ENCODE peak calls at places on chromosomes 3 and 15, in ten cellular contexts. B is H9, H is psoas muscle, L is body of pancreas, A is colonic mucosa, E is mammary epithelial cell, G is left ventricle myocardium inferior, Y is DND-41, S is HCT116, M is pancreas. W is an unnamed sample. For H3K4me1, the result is how much of the 10 kb centered on the place peaks cover.

GRCh38 chr3:187293977-187294376 is 2.4 kb upstream of the MASP1 start:
- DNase-seq in B (no peak), H (no peak), L (no peak), A (no peak), E (no peak), G (no peak), Y (no peak), S (no peak), M (no peak), W (no peak)

GRCh38 chr15:42138411-42138810 is 18.0 kb downstream of the PLA2G4F start:
- DNase-seq in B (no peak), H (no peak), L (no peak), A (no peak), E (no peak), G (no peak), Y (no peak), S (no peak), M (no peak), W (no peak)

GRCh38 chr15:52228928-52229327 is 37.7 kb upstream of the GNB5 start:
- DNase-seq in B (peak), H (no peak), L (peak), A (peak), E (peak), G (no peak), Y (no peak), S (peak), M (peak), W (no peak)

GRCh38 chr3:46469680-46470357 is 5.1 kb upstream of the LTF start:
- DNase-seq in B (peak), H (no peak), L (peak), A (no peak), E (no peak), G (no peak), Y (no peak), S (no peak), M (no peak), W (no peak)

GRCh38 chr15:43483306-43484128 is 9.4 kb downstream of the TP53BP1 start:
- DNase-seq in B (no peak), H (no peak), L (no peak), A (no peak), E (no peak), G (no peak), Y (no peak), S (no peak), M (no peak), W (no peak)

GRCh38 chr3:94453864-94454263 is 391.0 kb downstream of the NSUN3 start:
- DNase-seq in B (no peak), H (no peak), L (no peak), A (no peak), E (no peak), G (no peak), Y (no peak), S (no peak), M (no peak), W (no peak)

GRCh38 chr3:197427013-197427412 is 128.6 kb upstream of the DLG1 start:
- DNase-seq in B (no peak), H (no peak), L (no peak), A (no peak), E (no peak), G (no peak), Y (no peak), S (no peak), M (no peak), W (no peak)

GRCh38 chr3:171803044-171803443 is 7.2 kb downstream of the PLD1 start:
- DNase-seq in B (no peak), H (no peak), L (no peak), A (no peak), E (no peak), G (no peak), Y (no peak), S (no peak), M (no peak), W (no peak)

GRCh38 chr3:105533955-105534354 is 167.2 kb downstream of the ALCAM start:
- DNase-seq in B (no peak), H (no peak), L (no peak), A (no peak), E (no peak), G (no peak), Y (no peak), S (no peak), M (no peak), W (no peak)

GRCh38 chr3:161369531-161369930 is 1.8 kb downstream of the SPTSSB start:
- DNase-seq in B (no peak), H (no peak), L (no peak), A (no peak), E (no peak), G (no peak), Y (no peak), S (no peak), M (no peak), W (no peak)

GRCh38 chr3:178754852-178755510 is 218.7 kb downstream of the KCNMB2 start:
- DNase-seq in B (no peak), H (no peak), L (no peak), A (no peak), E (no peak), G (no peak), Y (no peak), S (no peak), M (no peak), W (no peak)

GRCh38 chr3:135203026-135203425 is 408.0 kb downstream of the EPHB1 start:
- DNase-seq in B (no peak), H (no peak), L (no peak), A (no peak), E (no peak), G (no peak), Y (no peak), S (no peak), M (no peak), W (no peak)

GRCh38 chr3:2156244-2156847 is 57.7 kb downstream of the CNTN4 start:
- DNase-seq in B (peak), H (no peak), L (peak), A (peak), E (no peak), G (no peak), Y (no peak), S (no peak), M (no peak), W (no peak)

GRCh38 chr15:60000113-60000823 is 3.8 kb upstream of the FOXB1 start:
- DNase-seq in B (peak), H (no peak), L (no peak), A (no peak), E (no peak), G (no peak), Y (no peak), S (no peak), M (no peak), W (no peak)

GRCh38 chr3:52211268-52211891 is 13.4 kb downstream of the ALAS1 start:
- DNase-seq in B (no peak), H (no peak), L (no peak), A (no peak), E (no peak), G (no peak), Y (no peak), S (no peak), M (no peak), W (no peak)

GRCh38 chr3:147392083-147392916 is 14.0 kb downstream of the ZIC4 start:
- DNase-seq in B (peak), H (peak), L (peak), A (no peak), E (no peak), G (no peak), Y (no peak), S (no peak), M (no peak), W (no peak)

GRCh38 chr3:147391726-147392082 is 14.6 kb downstream of the ZIC4 start:
- DNase-seq in B (no peak), H (no peak), L (no peak), A (no peak), E (no peak), G (no peak), Y (no peak), S (no peak), M (no peak), W (no peak)

GRCh38 chr3:147388395-147389264 is 17.7 kb downstream of the ZIC4 start:
- DNase-seq in B (no peak), H (no peak), L (no peak), A (no peak), E (no peak), G (no peak), Y (no peak), S (no peak), M (no peak), W (no peak)

GRCh38 chr3:147389265-147390175 is 16.8 kb downstream of the ZIC4 start:
- DNase-seq in B (no peak), H (no peak), L (no peak), A (no peak), E (no peak), G (no peak), Y (no peak), S (no peak), M (no peak), W (no peak)

DNA sequence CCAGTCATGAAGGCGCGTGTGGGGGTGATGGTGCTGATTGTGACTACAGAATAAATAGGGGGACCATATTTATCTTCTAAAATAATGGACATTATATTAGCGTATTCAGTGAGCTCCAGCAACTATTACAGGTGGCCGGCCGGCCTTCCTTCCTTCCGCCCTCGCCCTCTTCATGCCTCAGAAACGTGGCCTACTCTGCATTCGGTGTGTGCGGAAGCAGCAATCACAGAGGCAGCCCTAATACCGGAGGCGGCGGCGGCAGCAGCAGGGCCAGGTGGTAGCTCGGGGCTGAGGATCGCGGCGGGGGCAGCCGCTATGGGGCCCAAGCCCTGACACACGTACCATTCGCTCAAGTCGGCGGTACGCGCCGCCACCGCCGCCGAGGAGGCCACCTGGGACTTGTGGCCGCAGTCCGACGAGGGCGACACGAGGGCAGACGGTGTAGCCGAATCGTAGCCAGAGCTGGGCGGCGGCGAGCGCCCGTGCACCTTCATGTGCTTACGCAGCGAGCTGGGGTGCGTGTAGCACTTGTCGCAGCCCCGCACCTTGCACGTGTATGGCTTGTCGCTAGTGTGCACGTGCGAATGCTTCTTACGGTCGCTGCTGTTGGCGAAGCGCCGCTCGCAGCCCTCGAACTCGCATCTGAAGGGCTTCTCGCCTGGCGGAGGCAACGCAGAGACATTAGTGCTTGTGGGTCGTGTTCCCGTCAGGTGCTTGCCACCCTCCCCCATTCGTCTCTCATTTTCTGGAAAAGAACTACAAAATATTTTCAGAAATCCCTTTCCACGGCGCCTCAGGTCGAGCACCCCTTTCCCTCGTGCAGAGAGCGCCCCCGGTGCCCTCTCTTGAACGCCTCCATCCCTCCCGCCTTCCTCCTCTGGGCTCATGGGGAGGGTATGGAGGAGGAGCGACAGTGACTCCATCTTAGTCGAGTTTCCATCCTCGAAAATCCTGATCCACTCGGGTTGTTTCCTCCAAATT is 15.5 kb downstream of the ZIC4 start:
- DNase-seq in B (no peak), H (no peak), L (no peak), A (no peak), E (no peak), G (no peak), Y (no peak), S (no peak), M (no peak), W (no peak)
- H3K4me1 ChIP-seq in B (under half), H (under half), L (under half), A (under half), E (under half), G (under half), Y (under half), S (under half), M (under half), W (under half)

GRCh38 chr15:67550522-67550921 is 8.0 kb downstream of the MAP2K5 start:
- DNase-seq in B (no peak), H (no peak), L (no peak), A (no peak), E (no peak), G (no peak), Y (no peak), S (no peak), M (no peak), W (no peak)

GRCh38 chr15:67548532-67548852 is 6.0 kb downstream of the MAP2K5 start:
- DNase-seq in B (no peak), H (no peak), L (no peak), A (no peak), E (no peak), G (no peak), Y (no peak), S (no peak), M (no peak), W (no peak)

GRCh38 chr15:67547836-67548531 is 5.5 kb downstream of the MAP2K5 start:
- DNase-seq in B (no peak), H (no peak), L (no peak), A (no peak), E (peak), G (no peak), Y (no peak), S (no peak), M (no peak), W (no peak)

GRCh38 chr15:67549736-67550135 is 7.2 kb downstream of the MAP2K5 start:
- DNase-seq in B (no peak), H (no peak), L (no peak), A (no peak), E (no peak), G (no peak), Y (no peak), S (no peak), M (no peak), W (no peak)

DNA sequence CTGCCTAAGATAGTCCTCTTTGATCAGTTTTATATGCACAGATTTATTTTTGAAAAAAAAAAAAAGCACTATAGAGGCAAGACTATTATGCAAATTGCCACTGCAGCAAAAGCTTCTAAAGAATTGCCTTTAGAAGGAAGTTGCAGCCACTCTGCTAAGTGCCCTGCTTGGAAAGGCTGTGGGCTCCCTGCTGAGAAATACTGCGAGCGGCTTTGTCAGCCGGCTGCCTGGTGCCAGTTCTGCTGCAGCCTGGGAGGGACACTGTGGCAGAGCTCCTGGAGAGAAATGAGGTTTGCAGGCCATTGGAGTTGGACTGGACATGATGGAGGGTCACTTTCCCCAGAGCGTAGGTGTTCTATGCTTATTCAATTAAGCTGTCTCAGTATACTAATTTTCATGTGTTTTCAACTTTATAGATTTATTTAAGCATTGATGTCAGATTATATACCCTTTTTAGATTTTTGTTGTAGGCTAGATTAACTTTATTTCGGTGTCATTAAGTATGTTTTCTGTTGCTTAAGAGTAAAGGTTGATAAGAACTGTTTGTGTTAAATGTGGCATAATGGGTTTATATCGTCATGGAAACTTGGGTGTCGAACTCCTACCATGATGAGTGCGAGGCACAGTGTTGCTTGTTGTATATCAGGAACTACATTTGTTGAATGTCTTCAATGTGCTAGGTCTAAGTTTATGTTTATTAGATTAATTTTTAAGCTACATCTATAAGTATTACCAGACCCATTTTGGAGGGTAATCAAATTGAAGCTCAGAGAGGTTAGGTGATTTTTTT is 6.6 kb downstream of the MAP2K5 start:
- DNase-seq in B (peak), H (no peak), L (no peak), A (peak), E (no peak), G (peak), Y (no peak), S (no peak), M (no peak), W (no peak)
- H3K27ac ChIP-seq in B (no peak), H (peak), L (no peak), A (peak), E (no peak), G (peak), Y (no peak), S (no peak), M (no peak), W (no peak)

GRCh38 chr3:114043205-114043604 is 13.1 kb downstream of the CCDC191 start:
- DNase-seq in B (no peak), H (no peak), L (no peak), A (no peak), E (no peak), G (no peak), Y (no peak), S (no peak), M (no peak), W (no peak)
- TF ChIP-seq CTCF in B (no peak), H (no peak), L (no peak), A (no peak), E (no peak), G (no peak), Y (no peak), S (no peak), M (no peak), W (no peak)

GRCh38 chr3:30691944-30692343 is 85.5 kb downstream of the TGFBR2 start:
- DNase-seq in B (no peak), H (no peak), L (no peak), A (no peak), E (no peak), G (no peak), Y (no peak), S (no peak), M (no peak), W (no peak)

GRCh38 chr3:30691249-30691880 is 85.0 kb downstream of the TGFBR2 start:
- DNase-seq in B (no peak), H (no peak), L (no peak), A (no peak), E (no peak), G (no peak), Y (no peak), S (no peak), M (no peak), W (no peak)

GRCh38 chr3:30693470-30694120 is 87.2 kb downstream of the TGFBR2 start:
- DNase-seq in B (peak), H (no peak), L (peak), A (peak), E (peak), G (no peak), Y (peak), S (peak), M (no peak), W (no peak)

GRCh38 chr3:30694148-30694547 is 87.7 kb downstream of the TGFBR2 start:
- DNase-seq in B (no peak), H (no peak), L (no peak), A (no peak), E (no peak), G (no peak), Y (no peak), S (no peak), M (no peak), W (no peak)

GRCh38 chr3:30692498-30693130 is 86.2 kb downstream of the TGFBR2 start:
- DNase-seq in B (no peak), H (no peak), L (no peak), A (no peak), E (no peak), G (no peak), Y (no peak), S (no peak), M (no peak), W (no peak)
- H3K4me1 ChIP-seq in B (under half), H (half or more), L (half or more), A (under half), E (under half), G (half or more), Y (under half), S (under half), M (under half), W (half or more)

DNA sequence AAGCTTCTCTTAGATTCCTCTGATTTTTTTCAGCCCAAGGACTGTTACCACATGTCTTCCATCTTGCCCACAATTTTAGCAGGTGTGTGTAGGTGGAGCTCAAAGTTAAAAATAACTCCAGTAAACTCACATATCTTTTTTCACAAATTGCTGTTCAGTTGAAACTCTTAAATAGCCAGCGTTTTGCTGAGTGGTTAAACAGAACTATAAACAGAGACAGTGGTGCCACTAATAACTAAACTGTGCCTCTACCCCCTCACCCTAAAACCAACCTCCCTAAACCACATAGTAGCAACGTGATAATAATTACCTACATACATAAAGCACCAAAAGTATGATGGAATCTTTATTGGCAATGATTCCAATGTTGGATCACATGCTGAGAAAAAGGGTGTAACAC is 525.1 kb downstream of the PDCD6IP start:
- DNase-seq in B (no peak), H (no peak), L (no peak), A (no peak), E (no peak), G (no peak), Y (no peak), S (no peak), M (no peak), W (no peak)
- H3K27ac ChIP-seq in B (no peak), H (no peak), L (no peak), A (no peak), E (no peak), G (no peak), Y (no peak), S (no peak), M (no peak), W (no peak)

GRCh38 chr15:77907824-77908751 is 169.4 kb downstream of the TBC1D2B start:
- DNase-seq in B (peak), H (no peak), L (peak), A (peak), E (no peak), G (no peak), Y (peak), S (peak), M (peak), W (no peak)
- TF ChIP-seq CTCF in B (peak), H (no peak), L (peak), A (peak), E (peak), G (peak), Y (peak), S (peak), M (no peak), W (peak)

W was measured in lower lobe of right lung.